ENCODE peak calls at places on chromosomes 4 and X, in five cellular contexts. One of them, this sample, is unnamed.

GRCh38 chrX:45172890-45173289 is 27.8 kb downstream of the DIPK2B start:
- DNase-seq in spleen: no peak
- DNase-seq in CD8-positive, alpha-beta T cell: no peak
- DNase-seq in heart left ventricle: no peak
- DNase-seq in breast epithelium: no peak
- DNase-seq in this sample: no peak

GRCh38 chr4:89254847-89255246 is 52.8 kb downstream of the GPRIN3 start:
- DNase-seq in spleen: no peak
- DNase-seq in CD8-positive, alpha-beta T cell: no peak
- DNase-seq in heart left ventricle: no peak
- DNase-seq in breast epithelium: no peak
- DNase-seq in this sample: no peak

GRCh38 chr4:85543832-85544231 is 68.9 kb downstream of the ARHGAP24 start:
- DNase-seq in spleen: no peak
- DNase-seq in CD8-positive, alpha-beta T cell: no peak
- DNase-seq in heart left ventricle: no peak
- DNase-seq in breast epithelium: no peak
- DNase-seq in this sample: no peak

GRCh38 chr4:150543042-150543441 is 38.9 kb upstream of the MAB21L2 start:
- DNase-seq in spleen: no peak
- DNase-seq in CD8-positive, alpha-beta T cell: no peak
- DNase-seq in heart left ventricle: no peak
- DNase-seq in breast epithelium: no peak
- DNase-seq in this sample: no peak

GRCh38 chrX:123698979-123699378 is 33.9 kb downstream of the THOC2 start:
- DNase-seq in spleen: no peak
- DNase-seq in CD8-positive, alpha-beta T cell: no peak
- DNase-seq in heart left ventricle: no peak
- DNase-seq in breast epithelium: no peak
- DNase-seq in this sample: no peak

GRCh38 chr4:38663021-38663800 is 788 bp upstream of the KLF3 start:
- DNase-seq in spleen: no peak
- DNase-seq in CD8-positive, alpha-beta T cell: no peak
- DNase-seq in heart left ventricle: no peak
- DNase-seq in breast epithelium: no peak
- DNase-seq in this sample: peak; percentile 80

GRCh38 chr4:135065366-135065765 is 863.8 kb upstream of the PABPC4L start:
- DNase-seq in spleen: no peak
- DNase-seq in CD8-positive, alpha-beta T cell: no peak
- DNase-seq in heart left ventricle: no peak
- DNase-seq in breast epithelium: no peak
- DNase-seq in this sample: no peak

GRCh38 chr4:89284828-89285227 is 22.8 kb downstream of the GPRIN3 start:
- DNase-seq in spleen: no peak
- DNase-seq in CD8-positive, alpha-beta T cell: no peak
- DNase-seq in heart left ventricle: peak; percentile 26
- DNase-seq in breast epithelium: no peak
- DNase-seq in this sample: no peak

GRCh38 chrX:153981771-153982533 is 9.4 kb downstream of the TMEM187 start:
- DNase-seq in spleen: peak; percentile 89
- DNase-seq in CD8-positive, alpha-beta T cell: no peak
- DNase-seq in heart left ventricle: peak; percentile 54
- DNase-seq in breast epithelium: no peak
- DNase-seq in this sample: no peak

GRCh38 chr4:154743683-154744340 is at the start of gene LRAT:
- DNase-seq in spleen: peak; percentile 75
- DNase-seq in CD8-positive, alpha-beta T cell: no peak
- DNase-seq in heart left ventricle: no peak
- DNase-seq in breast epithelium: peak; percentile 53
- DNase-seq in this sample: peak; percentile 73

GRCh38 chrX:28491322-28491721 is 95.9 kb upstream of the IL1RAPL1 start:
- DNase-seq in spleen: no peak
- DNase-seq in CD8-positive, alpha-beta T cell: no peak
- DNase-seq in heart left ventricle: no peak
- DNase-seq in breast epithelium: no peak
- DNase-seq in this sample: no peak

GRCh38 chr4:55865228-55865806 is 11.9 kb downstream of the EXOC1 start:
- DNase-seq in spleen: no peak
- DNase-seq in CD8-positive, alpha-beta T cell: no peak
- DNase-seq in heart left ventricle: no peak
- DNase-seq in breast epithelium: no peak
- DNase-seq in this sample: no peak

GRCh38 chr4:39469429-39470077 is 10.7 kb downstream of the LIAS start:
- DNase-seq in spleen: no peak
- DNase-seq in CD8-positive, alpha-beta T cell: no peak
- DNase-seq in heart left ventricle: no peak
- DNase-seq in breast epithelium: no peak
- DNase-seq in this sample: no peak

GRCh38 chrX:45849261-45849660 is 648.6 kb upstream of the DIPK2B start:
- DNase-seq in spleen: no peak
- DNase-seq in CD8-positive, alpha-beta T cell: no peak
- DNase-seq in heart left ventricle: no peak
- DNase-seq in breast epithelium: no peak
- DNase-seq in this sample: no peak

GRCh38 chrX:42189601-42190000 is 266.2 kb upstream of the CASK start:
- DNase-seq in spleen: no peak
- DNase-seq in CD8-positive, alpha-beta T cell: no peak
- DNase-seq in heart left ventricle: no peak
- DNase-seq in breast epithelium: no peak
- DNase-seq in this sample: no peak

GRCh38 chrX:41935827-41936226 is 12.5 kb upstream of the CASK start:
- DNase-seq in spleen: no peak
- DNase-seq in CD8-positive, alpha-beta T cell: no peak
- DNase-seq in heart left ventricle: no peak
- DNase-seq in breast epithelium: no peak
- DNase-seq in this sample: no peak

GRCh38 chrX:96682516-96682915 is 2.1 kb upstream of the DIAPH2 start:
- DNase-seq in spleen: no peak
- DNase-seq in CD8-positive, alpha-beta T cell: no peak
- DNase-seq in heart left ventricle: no peak
- DNase-seq in breast epithelium: no peak
- DNase-seq in this sample: no peak

GRCh38 chrX:96683997-96684338 is 674 bp upstream of the DIAPH2 start:
- DNase-seq in spleen: no peak
- DNase-seq in CD8-positive, alpha-beta T cell: no peak
- DNase-seq in heart left ventricle: no peak
- DNase-seq in breast epithelium: no peak
- DNase-seq in this sample: no peak

GRCh38 chrX:96684339-96685204 is at the start of gene DIAPH2:
- DNase-seq in spleen: peak; percentile 94
- DNase-seq in CD8-positive, alpha-beta T cell: peak; percentile 34
- DNase-seq in heart left ventricle: peak; percentile 65
- DNase-seq in breast epithelium: peak; percentile 43
- DNase-seq in this sample: peak; percentile 85

GRCh38 chrX:96688789-96689188 is 4.1 kb downstream of the DIAPH2 start:
- DNase-seq in spleen: no peak
- DNase-seq in CD8-positive, alpha-beta T cell: no peak
- DNase-seq in heart left ventricle: no peak
- DNase-seq in breast epithelium: no peak
- DNase-seq in this sample: no peak

DNA sequence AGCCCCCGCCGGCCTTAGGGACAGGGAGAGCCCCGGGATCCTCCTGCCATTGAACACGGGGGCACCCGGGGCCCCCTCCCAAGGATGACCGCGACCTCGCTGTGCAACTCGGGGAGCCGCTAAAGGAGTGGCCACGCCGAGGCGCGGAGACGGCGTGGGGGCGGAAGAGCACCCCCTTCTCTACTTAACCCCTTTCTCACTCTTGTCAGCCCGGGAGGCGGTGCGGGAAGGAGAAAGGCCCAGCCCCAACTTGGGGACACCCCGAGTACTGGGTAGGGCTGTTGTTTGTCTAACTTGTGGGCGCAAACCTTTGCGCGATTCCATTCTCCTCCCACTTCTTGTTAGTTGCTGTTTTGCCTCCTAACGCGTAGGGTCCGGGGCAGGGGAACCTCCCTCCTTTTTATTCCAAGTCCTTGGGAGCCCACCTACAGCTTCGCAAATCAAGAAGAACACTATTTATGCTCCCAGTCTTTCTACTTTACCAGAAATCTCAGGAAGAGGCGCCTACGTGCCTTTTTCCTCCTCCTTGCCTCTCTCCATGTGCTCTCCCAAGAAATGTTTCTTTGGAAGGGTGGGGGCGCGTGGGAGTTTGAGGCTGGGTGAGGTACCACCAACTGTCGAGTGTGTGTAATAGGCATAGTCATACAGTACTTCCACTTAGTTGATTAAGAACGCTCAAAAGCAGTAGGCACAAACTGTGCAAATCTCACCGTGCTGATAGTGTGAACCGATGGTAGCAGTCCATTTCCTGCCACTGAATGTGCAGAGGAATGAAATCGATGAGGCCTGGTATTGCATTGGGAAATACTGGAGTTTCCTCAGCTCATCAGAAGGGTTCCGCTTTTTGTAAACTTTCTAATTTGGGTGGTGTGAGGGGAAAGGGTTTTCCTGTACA is 810 bp downstream of the DIAPH2 start:
- DNase-seq in spleen: peak; percentile 86
- DNase-seq in CD8-positive, alpha-beta T cell: no peak
- DNase-seq in heart left ventricle: peak; percentile 24
- DNase-seq in breast epithelium: no peak
- DNase-seq in this sample: peak; percentile 68
- H3K4me3 ChIP-seq in spleen: peak overlapping the region; percentile 64
- H3K4me3 ChIP-seq in CD8-positive, alpha-beta T cell: peak overlapping the region; percentile 60
- H3K4me3 ChIP-seq in heart left ventricle: peak overlapping the region; percentile 81
- H3K4me3 ChIP-seq in breast epithelium: peak overlapping the region; percentile 68
- H3K4me3 ChIP-seq in this sample: peak overlapping the region; percentile 75

GRCh38 chr4:121118344-121118743 is 45.8 kb downstream of the TNIP3 start:
- DNase-seq in spleen: no peak
- DNase-seq in CD8-positive, alpha-beta T cell: no peak
- DNase-seq in heart left ventricle: no peak
- DNase-seq in breast epithelium: no peak
- DNase-seq in this sample: no peak
- H3K27ac ChIP-seq in spleen: no peak overlapping the region
- H3K27ac ChIP-seq in CD8-positive, alpha-beta T cell: no peak overlapping the region
- H3K27ac ChIP-seq in heart left ventricle: no peak overlapping the region
- H3K27ac ChIP-seq in breast epithelium: no peak overlapping the region
- H3K27ac ChIP-seq in this sample: no peak overlapping the region

GRCh38 chr4:16893141-16893571 is 5.3 kb downstream of the LDB2 start:
- DNase-seq in spleen: no peak
- DNase-seq in CD8-positive, alpha-beta T cell: no peak
- DNase-seq in heart left ventricle: no peak
- DNase-seq in breast epithelium: no peak
- DNase-seq in this sample: no peak
- H3K4me3 ChIP-seq in spleen: peak overlapping the region; percentile 12
- H3K4me3 ChIP-seq in CD8-positive, alpha-beta T cell: no peak overlapping the region
- H3K4me3 ChIP-seq in heart left ventricle: peak overlapping the region; percentile 64
- H3K4me3 ChIP-seq in breast epithelium: peak overlapping the region; percentile 9
- H3K4me3 ChIP-seq in this sample: peak overlapping the region; percentile 12

GRCh38 chrX:2177541-2177940 is 323.2 kb downstream of the DHRSX start:
- DNase-seq in spleen: no peak
- DNase-seq in CD8-positive, alpha-beta T cell: no peak
- DNase-seq in heart left ventricle: no peak
- DNase-seq in breast epithelium: no peak
- DNase-seq in this sample: no peak

GRCh38 chrX:2176733-2177132 is 324.0 kb downstream of the DHRSX start:
- DNase-seq in spleen: no peak
- DNase-seq in CD8-positive, alpha-beta T cell: no peak
- DNase-seq in heart left ventricle: no peak
- DNase-seq in breast epithelium: no peak
- DNase-seq in this sample: no peak

GRCh38 chrX:2172359-2172758 is 328.4 kb downstream of the DHRSX start:
- DNase-seq in spleen: no peak
- DNase-seq in CD8-positive, alpha-beta T cell: no peak
- DNase-seq in heart left ventricle: no peak
- DNase-seq in breast epithelium: no peak
- DNase-seq in this sample: no peak

DNA sequence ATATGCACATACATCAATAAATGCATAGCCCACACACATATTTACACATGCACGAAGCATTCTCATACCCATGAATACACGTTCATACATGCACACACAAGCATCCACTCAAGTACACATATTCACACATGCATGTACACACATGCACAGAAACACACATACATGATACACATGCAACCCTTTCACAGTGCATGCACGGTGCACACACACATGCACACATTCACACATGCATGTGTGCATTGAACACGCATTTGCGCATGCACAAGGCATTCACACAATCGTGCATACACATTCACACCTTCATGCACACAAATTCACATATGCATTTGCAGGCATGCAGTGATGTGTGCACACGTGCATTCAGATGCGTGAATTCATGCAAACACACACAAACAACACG is 324.5 kb downstream of the DHRSX start:
- DNase-seq in spleen: no peak
- DNase-seq in CD8-positive, alpha-beta T cell: no peak
- DNase-seq in heart left ventricle: no peak
- DNase-seq in breast epithelium: no peak
- DNase-seq in this sample: no peak
- H3K27ac ChIP-seq in spleen: no peak overlapping the region
- H3K27ac ChIP-seq in CD8-positive, alpha-beta T cell: no peak overlapping the region
- H3K27ac ChIP-seq in heart left ventricle: no peak overlapping the region
- H3K27ac ChIP-seq in breast epithelium: no peak overlapping the region
- H3K27ac ChIP-seq in this sample: no peak overlapping the region

GRCh38 chrX:134236690-134237362 is at the start of gene CCDC160:
- DNase-seq in spleen: peak; percentile 81
- DNase-seq in CD8-positive, alpha-beta T cell: no peak
- DNase-seq in heart left ventricle: peak; percentile 34
- DNase-seq in breast epithelium: no peak
- DNase-seq in this sample: peak; percentile 64
- H3K4me3 ChIP-seq in spleen: peak within 1 kb of the TSS; percentile 38
- H3K4me3 ChIP-seq in CD8-positive, alpha-beta T cell: no peak within 1 kb of the TSS
- H3K4me3 ChIP-seq in heart left ventricle: peak within 1 kb of the TSS; percentile 50
- H3K4me3 ChIP-seq in breast epithelium: peak within 1 kb of the TSS; percentile 56
- H3K4me3 ChIP-seq in this sample: peak within 1 kb of the TSS; percentile 51